ENCODE peak calls at places on chromosomes 3 and 15, in six cellular contexts. One of them, this sample, is unnamed.

GRCh38 chr15:48681274-48681840 is 35.8 kb upstream of the FBN1 start:
- DNase-seq in GM12865: no peak
- DNase-seq in NCI-H1105: no peak
- DNase-seq in SW480: no peak
- DNase-seq in amniotic epithelial cell: peak
- DNase-seq in fibroblast of pulmonary artery: peak
- DNase-seq in this sample: no peak

GRCh38 chr3:11548721-11549131 is 95.0 kb downstream of the VGLL4 start:
- DNase-seq in GM12865: no peak
- DNase-seq in NCI-H1105: no peak
- DNase-seq in SW480: no peak
- DNase-seq in amniotic epithelial cell: peak
- DNase-seq in fibroblast of pulmonary artery: peak
- DNase-seq in this sample: no peak

GRCh38 chr15:67013696-67014095 is 51.7 kb upstream of the SMAD3 start:
- DNase-seq in GM12865: no peak
- DNase-seq in NCI-H1105: no peak
- DNase-seq in SW480: peak
- DNase-seq in amniotic epithelial cell: no peak
- DNase-seq in fibroblast of pulmonary artery: peak
- DNase-seq in this sample: no peak

GRCh38 chr3:77204788-77205187 is 164.9 kb downstream of the ROBO2 start:
- DNase-seq in GM12865: no peak
- DNase-seq in NCI-H1105: no peak
- DNase-seq in SW480: no peak
- DNase-seq in amniotic epithelial cell: no peak
- DNase-seq in fibroblast of pulmonary artery: no peak
- DNase-seq in this sample: peak

GRCh38 chr3:23739536-23739935 is 66.2 kb upstream of the UBE2E1 start:
- DNase-seq in GM12865: no peak
- DNase-seq in NCI-H1105: no peak
- DNase-seq in SW480: peak
- DNase-seq in amniotic epithelial cell: peak
- DNase-seq in fibroblast of pulmonary artery: peak
- DNase-seq in this sample: no peak

GRCh38 chr3:189233225-189233858 is 61.6 kb downstream of the TPRG1 start:
- DNase-seq in GM12865: peak
- DNase-seq in NCI-H1105: peak
- DNase-seq in SW480: peak
- DNase-seq in amniotic epithelial cell: peak
- DNase-seq in fibroblast of pulmonary artery: peak
- DNase-seq in this sample: peak

GRCh38 chr3:33439421-33440327 is 531 bp downstream of the UBP1 start:
- DNase-seq in GM12865: peak
- DNase-seq in NCI-H1105: no peak
- DNase-seq in SW480: peak
- DNase-seq in amniotic epithelial cell: peak
- DNase-seq in fibroblast of pulmonary artery: peak
- DNase-seq in this sample: peak

GRCh38 chr15:70466895-70467529 is 296.3 kb downstream of the UACA start:
- DNase-seq in GM12865: peak
- DNase-seq in NCI-H1105: peak
- DNase-seq in SW480: peak
- DNase-seq in amniotic epithelial cell: peak
- DNase-seq in fibroblast of pulmonary artery: peak
- DNase-seq in this sample: peak

GRCh38 chr15:78049691-78050440 is 27.6 kb downstream of the TBC1D2B start:
- DNase-seq in GM12865: peak
- DNase-seq in NCI-H1105: no peak
- DNase-seq in SW480: peak
- DNase-seq in amniotic epithelial cell: peak
- DNase-seq in fibroblast of pulmonary artery: peak
- DNase-seq in this sample: no peak

GRCh38 chr3:63500196-63500595 is 152.3 kb upstream of the SNTN start:
- DNase-seq in GM12865: no peak
- DNase-seq in NCI-H1105: no peak
- DNase-seq in SW480: peak
- DNase-seq in amniotic epithelial cell: no peak
- DNase-seq in fibroblast of pulmonary artery: no peak
- DNase-seq in this sample: no peak

GRCh38 chr3:12476238-12476897 is 7.9 kb upstream of the TSEN2 start:
- DNase-seq in GM12865: no peak
- DNase-seq in NCI-H1105: no peak
- DNase-seq in SW480: no peak
- DNase-seq in amniotic epithelial cell: peak
- DNase-seq in fibroblast of pulmonary artery: peak
- DNase-seq in this sample: no peak

GRCh38 chr3:64445318-64446300 is 220.3 kb upstream of the PRICKLE2 start:
- DNase-seq in GM12865: no peak
- DNase-seq in NCI-H1105: peak
- DNase-seq in SW480: peak
- DNase-seq in amniotic epithelial cell: no peak
- DNase-seq in fibroblast of pulmonary artery: peak
- DNase-seq in this sample: no peak

GRCh38 chr15:71501344-71502128 is 308.8 kb upstream of the NR2E3 start:
- DNase-seq in GM12865: no peak
- DNase-seq in NCI-H1105: no peak
- DNase-seq in SW480: no peak
- DNase-seq in amniotic epithelial cell: peak
- DNase-seq in fibroblast of pulmonary artery: no peak
- DNase-seq in this sample: no peak

GRCh38 chr15:51270706-51271105 is 67.7 kb downstream of the CYP19A1 start:
- DNase-seq in GM12865: no peak
- DNase-seq in NCI-H1105: no peak
- DNase-seq in SW480: no peak
- DNase-seq in amniotic epithelial cell: no peak
- DNase-seq in fibroblast of pulmonary artery: no peak
- DNase-seq in this sample: no peak

GRCh38 chr3:13788522-13789424 is 91.1 kb downstream of the WNT7A start:
- DNase-seq in GM12865: no peak
- DNase-seq in NCI-H1105: no peak
- DNase-seq in SW480: no peak
- DNase-seq in amniotic epithelial cell: no peak
- DNase-seq in fibroblast of pulmonary artery: peak
- DNase-seq in this sample: no peak